ENCODE peak calls at places on chromosome 16, in nine cellular contexts. A is Karpas-422; M is effector memory CD4-positive, alpha-beta T cell; J is A673; G is ovary; K is right cardiac atrium; X is transverse colon; C is tibial artery; T is left ventricle myocardium inferior. I is an unnamed sample.

GRCh38 chr16:68936729-68937631 is 93.6 kb downstream of the TANGO6 start:
- DNase-seq in J (peak; percentile 28), M (no peak), G (no peak), X (no peak), T (no peak), C (no peak), K (no peak), A (no peak), I (no peak)

GRCh38 chr16:82152641-82153094 is 17.4 kb downstream of the MPHOSPH6 start:
- DNase-seq in K (no peak), G (no peak), M (no peak), J (no peak), A (no peak), T (no peak), X (peak; percentile 60), C (no peak), I (no peak)

GRCh38 chr16:1193143-1193824 is 31.8 kb downstream of the TPSG1 start:
- DNase-seq in C (no peak), M (no peak), A (peak; percentile 73), X (peak; percentile 24), J (peak; percentile 57), G (no peak), T (no peak), K (no peak), I (no peak)

GRCh38 chr16:83810906-83811305 is 3.1 kb downstream of the HSBP1 start:
- DNase-seq in M (no peak), K (no peak), X (no peak), G (no peak), A (no peak), T (no peak), J (no peak), C (no peak), I (no peak)

GRCh38 chr16:81094771-81095251 is 1.4 kb downstream of the GCSH start:
- DNase-seq in G (no peak), A (peak; percentile 58), X (no peak), K (no peak), J (no peak), M (no peak), T (no peak), C (no peak), I (no peak)

GRCh38 chr16:65658339-65659275 is 536.7 kb upstream of the CDH11 start:
- DNase-seq in C (no peak), A (no peak), K (no peak), J (peak; percentile 76), G (no peak), T (no peak), M (no peak), X (no peak), I (no peak)

GRCh38 chr16:86537486-86537885 is 17.5 kb downstream of the MTHFSD start:
- DNase-seq in X (no peak), K (no peak), C (no peak), M (no peak), G (no peak), A (no peak), T (no peak), J (no peak), I (no peak)

GRCh38 chr16:87550510-87550961 is 51.8 kb upstream of the JPH3 start:
- DNase-seq in A (peak; percentile 71), T (peak; percentile 46), J (peak; percentile 36), C (no peak), K (peak; percentile 82), X (peak; percentile 41), G (peak; percentile 51), M (peak; percentile 23), I (peak; percentile 67)

GRCh38 chr16:28596840-28597691 is at the start of gene SULT1A2:
- DNase-seq in A (peak; percentile 54), K (peak; percentile 74), M (no peak), T (no peak), J (no peak), C (no peak), X (peak; percentile 81), G (no peak), I (peak; percentile 84)

GRCh38 chr16:85398688-85399582 is 214.2 kb upstream of the GSE1 start:
- DNase-seq in X (no peak), A (no peak), C (peak; percentile 10), G (no peak), M (no peak), K (peak; percentile 31), T (peak; percentile 2), J (no peak), I (peak; percentile 17)

GRCh38 chr16:84842516-84843148 is 22.8 kb downstream of the CRISPLD2 start:
- DNase-seq in K (no peak), C (no peak), J (no peak), T (no peak), X (no peak), G (no peak), M (no peak), A (no peak), I (no peak)

GRCh38 chr16:85878875-85879274 is 20.1 kb upstream of the IRF8 start:
- DNase-seq in K (no peak), T (no peak), X (no peak), C (no peak), G (no peak), A (no peak), M (no peak), J (no peak), I (no peak)

GRCh38 chr16:51426276-51426675 is 275.2 kb upstream of the SALL1 start:
- DNase-seq in C (no peak), M (no peak), A (no peak), K (no peak), G (no peak), X (no peak), T (no peak), J (no peak), I (no peak)

GRCh38 chr16:65120811-65121721 is 797 bp downstream of the CDH11 start:
- DNase-seq in X (no peak), J (peak; percentile 56), M (no peak), A (no peak), C (peak; percentile 29), G (peak; percentile 64), K (peak; percentile 73), T (peak; percentile 20), I (peak; percentile 50)

DNA sequence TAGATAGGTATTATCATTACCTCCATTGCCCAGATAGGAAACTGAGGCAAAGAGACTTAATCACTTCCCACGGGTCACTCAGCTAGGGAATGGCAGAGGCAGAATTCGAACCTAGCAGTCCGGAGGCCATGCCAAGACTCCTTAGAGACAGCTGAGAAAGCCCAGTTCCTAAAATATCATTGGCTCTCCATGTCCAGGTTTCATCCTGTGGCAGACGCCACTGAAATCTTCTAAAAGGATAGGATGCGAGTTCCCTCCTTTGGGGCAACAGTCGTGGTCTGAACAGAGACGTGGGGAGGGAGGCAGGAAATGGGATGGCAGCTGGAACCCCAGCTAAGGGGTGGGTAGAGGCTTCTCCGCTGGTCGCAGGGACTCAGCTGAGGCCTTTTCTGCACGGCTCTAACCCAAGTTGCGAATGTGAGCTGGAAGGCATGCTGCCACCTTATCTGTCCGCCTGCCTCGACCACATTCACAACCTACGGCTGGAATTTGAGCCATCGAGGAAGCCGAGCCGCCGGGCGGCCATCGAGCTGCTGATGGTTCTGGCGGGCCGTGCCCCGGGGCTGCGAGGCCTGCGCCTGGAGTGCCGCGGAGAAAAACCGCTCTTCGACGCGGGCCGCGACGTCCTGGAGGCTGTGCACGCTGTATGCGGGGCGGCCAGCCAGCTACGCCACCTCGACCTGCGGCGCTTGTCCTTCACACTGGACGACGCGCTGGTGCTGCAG is 1.9 kb upstream of the HSF4 start:
- DNase-seq in M (no peak), T (no peak), G (no peak), X (no peak), K (no peak), A (no peak), J (peak; percentile 33), C (no peak), I (no peak)
- H3K4me3 ChIP-seq in M (peak overlapping the region; percentile 44), T (peak overlapping the region; percentile 70), G (no peak overlapping the region), X (peak overlapping the region; percentile 29), K (no peak overlapping the region), A (no peak overlapping the region), J (no peak overlapping the region), C (peak overlapping the region; percentile 47), I (no peak overlapping the region)

DNA sequence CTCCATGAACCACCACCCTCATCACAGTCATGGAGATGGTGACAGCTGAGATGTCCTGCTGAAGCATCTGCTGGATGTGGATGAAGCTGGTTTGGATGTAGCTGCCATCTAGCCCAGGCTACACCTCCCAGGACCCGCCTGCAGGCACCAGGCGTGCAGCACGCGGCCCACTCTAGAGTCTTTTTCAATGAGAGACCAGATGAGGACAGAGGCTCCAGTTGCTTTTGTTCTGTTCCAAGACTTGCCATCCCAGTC is 102.1 kb downstream of the ZNF778 start:
- DNase-seq in M (no peak), C (no peak), A (no peak), K (peak; percentile 63), T (no peak), X (no peak), G (no peak), J (no peak), I (no peak)
- H3K4me1 ChIP-seq in M (peaks cover 88% of the 10 kb centered on the region), C (peaks cover 91% of the 10 kb centered on the region), A (peaks cover 48% of the 10 kb centered on the region), K (peaks cover 26% of the 10 kb centered on the region), T (peaks cover 99% of the 10 kb centered on the region), X (peaks cover 92% of the 10 kb centered on the region), G (peaks cover 45% of the 10 kb centered on the region), J (peaks cover 98% of the 10 kb centered on the region), I (peaks cover 80% of the 10 kb centered on the region)

GRCh38 chr16:23182206-23182674 is 305 bp upstream of the SCNN1G start:
- DNase-seq in X (peak; percentile 93), A (peak; percentile 82), K (peak; percentile 88), T (peak; percentile 61), M (peak; percentile 43), G (peak; percentile 50), J (peak; percentile 88), C (peak; percentile 33), I (peak; percentile 97)
- H3K4me3 ChIP-seq in X (peak overlapping the region; percentile 37), A (no peak overlapping the region), K (peak overlapping the region; percentile 33), T (peak overlapping the region; percentile 67), M (no peak overlapping the region), G (peak overlapping the region; percentile 30), J (peak overlapping the region; percentile 69), C (peak overlapping the region; percentile 17), I (no peak overlapping the region)

GRCh38 chr16:72561-73537 is at the start of gene RHBDF1:
- DNase-seq in X (peak; percentile 73), M (no peak), T (peak; percentile 69), K (peak; percentile 89), G (peak; percentile 77), A (no peak), C (no peak), J (peak; percentile 50), I (peak; percentile 82)
- H3K4me1 ChIP-seq in X (peaks cover 66% of the 10 kb centered on the region), M (peaks cover 15% of the 10 kb centered on the region), T (peaks cover 97% of the 10 kb centered on the region), K (peaks cover 22% of the 10 kb centered on the region), G (peaks cover 38% of the 10 kb centered on the region), A (peaks cover 18% of the 10 kb centered on the region), C (peaks cover 86% of the 10 kb centered on the region), J (peaks cover 33% of the 10 kb centered on the region), I (peaks cover 40% of the 10 kb centered on the region)

DNA sequence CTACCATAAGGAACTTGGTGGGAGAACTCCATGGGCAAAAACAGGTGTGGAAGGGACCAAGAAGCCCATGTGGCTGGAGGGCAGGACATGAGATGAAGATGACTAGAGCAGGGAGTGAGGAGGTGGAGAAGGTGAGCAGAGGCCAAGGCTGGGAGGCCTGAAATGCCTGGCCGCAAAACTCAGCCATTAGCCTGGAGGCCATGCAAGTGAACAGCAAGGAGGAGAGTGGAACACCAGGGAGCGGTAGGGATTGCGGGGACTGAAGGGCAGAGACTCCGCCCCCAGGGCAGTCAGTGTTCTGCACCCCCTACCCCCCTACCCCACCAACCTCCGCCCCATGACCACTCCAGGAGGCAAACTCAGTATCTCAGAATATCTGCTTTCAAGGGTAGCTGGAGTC is 17.0 kb downstream of the BCL7C start:
- DNase-seq in G (no peak), J (peak; percentile 30), A (peak; percentile 37), C (no peak), X (no peak), K (no peak), M (no peak), T (no peak), I (no peak)
- H3K4me3 ChIP-seq in G (no peak overlapping the region), J (peak overlapping the region; percentile 85), A (peak overlapping the region; percentile 94), C (peak overlapping the region; percentile 89), X (no peak overlapping the region), K (peak overlapping the region; percentile 86), M (peak overlapping the region; percentile 91), T (peak overlapping the region; percentile 99), I (no peak overlapping the region)